ENCODE peak calls at places on chromosomes 12 and 14, in ten cellular contexts. C is CD4-positive, alpha-beta memory T cell; U is tibial nerve; I is CD8-positive, alpha-beta memory T cell; E is tibial artery; S is stomach; W is sigmoid colon; P is left ventricle myocardium inferior; R is aorta; T is uterus. Y is an unnamed sample.

GRCh38 chr12:15848606-15849005 is 33.6 kb upstream of the STRAP start:
- DNase-seq in C (no peak), U (no peak), I (no peak), E (no peak), S (no peak), W (no peak), P (no peak), R (no peak), T (no peak), Y (no peak)

GRCh38 chr14:51574009-51574408 is 77.7 kb upstream of the FRMD6 start:
- DNase-seq in C (no peak), U (no peak), I (no peak), E (no peak), S (no peak), W (no peak), P (no peak), R (no peak), T (no peak), Y (no peak)

GRCh38 chr14:51020024-51020710 is 74.7 kb downstream of the TRIM9 start:
- DNase-seq in C (no peak), U (no peak), I (no peak), E (no peak), S (no peak), W (no peak), P (no peak), R (no peak), T (no peak), Y (no peak)

GRCh38 chr12:105935981-105936380 is 202.8 kb downstream of the NUAK1 start:
- DNase-seq in C (no peak), U (no peak), I (no peak), E (no peak), S (no peak), W (no peak), P (no peak), R (no peak), T (no peak), Y (no peak)

GRCh38 chr12:100503228-100503628 is 29.6 kb downstream of the NR1H4 start:
- DNase-seq in C (no peak), U (no peak), I (no peak), E (no peak), S (no peak), W (no peak), P (no peak), R (no peak), T (no peak), Y (no peak)

GRCh38 chr12:103821773-103822172 is 19.3 kb downstream of the NT5DC3 start:
- DNase-seq in C (no peak), U (no peak), I (no peak), E (no peak), S (no peak), W (no peak), P (no peak), R (no peak), T (no peak), Y (no peak)

GRCh38 chr12:127675936-127676335 is 591.0 kb upstream of the TMEM132C start:
- DNase-seq in C (no peak), U (no peak), I (no peak), E (no peak), S (no peak), W (no peak), P (no peak), R (no peak), T (no peak), Y (no peak)

GRCh38 chr12:4277205-4277543 is 3.6 kb downstream of the CCND2 start:
- DNase-seq in C (no peak), U (no peak), I (no peak), E (no peak), S (no peak), W (no peak), P (no peak), R (no peak), T (no peak), Y (no peak)

GRCh38 chr12:5430639-5431603 is 987 bp upstream of the NTF3 start:
- DNase-seq in C (no peak), U (no peak), I (no peak), E (no peak), S (no peak), W (no peak), P (no peak), R (peak; percentile 80), T (no peak), Y (no peak)

GRCh38 chr12:116735951-116736599 is 1.8 kb downstream of the SPRING1 start:
- DNase-seq in C (no peak), U (no peak), I (no peak), E (no peak), S (peak; percentile 64), W (no peak), P (no peak), R (no peak), T (no peak), Y (no peak)

GRCh38 chr12:3076730-3077571 is at the start of gene TSPAN9:
- DNase-seq in C (peak; percentile 66), U (peak; percentile 66), I (peak; percentile 59), E (peak; percentile 66), S (peak; percentile 87), W (peak; percentile 93), P (peak; percentile 82), R (peak; percentile 93), T (peak; percentile 73), Y (no peak)

GRCh38 chr12:3361156-3361555 is 129.8 kb upstream of the PRMT8 start:
- DNase-seq in C (no peak), U (no peak), I (no peak), E (no peak), S (no peak), W (no peak), P (no peak), R (no peak), T (no peak), Y (no peak)

GRCh38 chr12:29039013-29039412 is 110.1 kb upstream of the FAR2 start:
- DNase-seq in C (no peak), U (no peak), I (no peak), E (no peak), S (no peak), W (no peak), P (no peak), R (no peak), T (peak; percentile 28), Y (no peak)

GRCh38 chr12:122225683-122226365 is at the start of gene DIABLO:
- DNase-seq in C (peak; percentile 100), U (peak; percentile 99), I (peak; percentile 100), E (peak; percentile 100), S (peak; percentile 100), W (peak; percentile 100), P (peak; percentile 100), R (peak; percentile 100), T (peak; percentile 100), Y (peak; percentile 86)
- H3K4me1 ChIP-seq in C (peaks cover 36% of the 10 kb centered on the region), U (peaks cover 35% of the 10 kb centered on the region), I (peaks cover 40% of the 10 kb centered on the region), E (no peaks in the 10 kb centered on the region), S (peaks cover 20% of the 10 kb centered on the region), W (peaks cover 36% of the 10 kb centered on the region), P (peaks cover 41% of the 10 kb centered on the region), R (no peaks in the 10 kb centered on the region), T (no peaks in the 10 kb centered on the region), Y (peaks cover 16% of the 10 kb centered on the region)

GRCh38 chr14:88614218-88614907 is 51.5 kb downstream of the ZC3H14 start:
- DNase-seq in C (no peak), U (no peak), I (no peak), E (no peak), S (no peak), W (no peak), P (no peak), R (no peak), T (no peak), Y (no peak)

GRCh38 chr14:88616697-88617096 is 53.9 kb downstream of the ZC3H14 start:
- DNase-seq in C (no peak), U (no peak), I (no peak), E (no peak), S (no peak), W (no peak), P (no peak), R (no peak), T (no peak), Y (no peak)

GRCh38 chr14:88613552-88614010 is 50.7 kb downstream of the ZC3H14 start:
- DNase-seq in C (no peak), U (no peak), I (no peak), E (no peak), S (peak; percentile 27), W (no peak), P (no peak), R (no peak), T (no peak), Y (no peak)

GRCh38 chr14:88611878-88612277 is 49.0 kb downstream of the ZC3H14 start:
- DNase-seq in C (no peak), U (no peak), I (no peak), E (no peak), S (no peak), W (no peak), P (no peak), R (no peak), T (no peak), Y (no peak)

GRCh38 chr14:88612981-88613380 is 50.1 kb downstream of the ZC3H14 start:
- DNase-seq in C (no peak), U (no peak), I (no peak), E (no peak), S (no peak), W (no peak), P (no peak), R (no peak), T (no peak), Y (no peak)
- H3K27ac ChIP-seq in C (no peak overlapping the region), U (no peak overlapping the region), I (no peak overlapping the region), E (no peak overlapping the region), S (peak overlapping the region; percentile 17), W (no peak overlapping the region), P (peak overlapping the region; percentile 21), R (no peak overlapping the region), T (no peak overlapping the region), Y (no peak overlapping the region)

DNA sequence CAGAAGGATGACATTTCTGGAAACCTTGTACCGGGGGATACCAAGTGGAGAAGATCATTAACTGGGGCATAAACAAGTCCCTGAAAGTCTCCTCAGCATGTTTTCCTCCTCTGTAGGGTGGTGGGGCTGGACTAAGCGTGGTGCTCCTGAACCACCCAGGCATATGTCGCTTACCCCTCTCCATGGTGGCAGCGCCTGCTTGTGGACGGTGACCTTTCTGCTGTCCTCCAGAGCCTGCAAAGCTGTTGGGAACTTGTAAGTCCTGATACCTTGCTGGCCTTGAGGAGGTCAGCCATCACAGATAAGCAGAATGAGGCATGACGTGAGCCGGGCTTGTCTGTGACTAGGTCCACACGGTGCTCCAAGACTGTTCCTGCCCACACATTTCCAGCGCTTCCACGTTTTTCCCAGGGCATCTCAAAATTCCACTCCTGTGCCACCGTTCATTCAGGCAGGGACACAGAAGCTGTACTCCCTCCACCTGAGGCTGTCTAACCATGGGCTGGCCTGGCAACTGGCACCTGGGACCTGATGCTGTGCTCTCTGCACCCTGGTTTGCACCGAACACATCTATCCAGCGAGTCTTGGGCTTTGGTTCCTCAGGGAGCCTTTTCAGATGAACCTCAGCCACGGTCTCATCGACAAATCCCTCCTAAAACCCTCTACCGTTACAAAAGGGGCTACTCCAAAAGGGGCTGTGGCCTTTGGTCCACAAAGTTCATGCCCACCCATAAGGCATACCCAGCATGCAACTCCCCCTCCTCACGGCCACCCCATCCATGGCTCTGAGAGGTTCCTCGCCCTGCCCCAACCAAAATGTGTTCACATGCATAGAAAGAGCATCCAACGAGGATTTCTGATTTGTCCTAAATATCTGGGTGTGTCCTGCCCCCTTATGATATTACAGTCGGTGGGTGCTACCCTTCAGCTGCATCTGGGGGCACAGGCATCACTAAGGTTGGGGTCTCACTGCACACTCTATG is 199.6 kb upstream of the DIO3 start:
- DNase-seq in C (no peak), U (no peak), I (no peak), E (no peak), S (no peak), W (peak; percentile 61), P (no peak), R (peak; percentile 55), T (peak; percentile 28), Y (no peak)
- H3K4me1 ChIP-seq in C (no peaks in the 10 kb centered on the region), U (peaks cover 48% of the 10 kb centered on the region), I (no peaks in the 10 kb centered on the region), E (no peaks in the 10 kb centered on the region), S (peaks cover 13% of the 10 kb centered on the region), W (peaks cover 79% of the 10 kb centered on the region), P (no peaks in the 10 kb centered on the region), R (no peaks in the 10 kb centered on the region), T (peaks cover 32% of the 10 kb centered on the region), Y (peaks cover 3% of the 10 kb centered on the region)

GRCh38 chr12:12439636-12440035 is 82.8 kb downstream of the BORCS5 start:
- DNase-seq in C (peak; percentile 46), U (no peak), I (peak; percentile 48), E (peak; percentile 28), S (no peak), W (no peak), P (no peak), R (no peak), T (peak; percentile 39), Y (peak; percentile 22)
- H3K27ac ChIP-seq in C (peak overlapping the region; percentile 65), U (no peak overlapping the region), I (peak overlapping the region; percentile 1), E (no peak overlapping the region), S (peak overlapping the region; percentile 69), W (no peak overlapping the region), P (no peak overlapping the region), R (no peak overlapping the region), T (no peak overlapping the region), Y (no peak overlapping the region)